ENCODE peak calls at places on chromosomes 3 and 15, in eight cellular contexts. S is neural progenitor cell, F is HCT116, V is H9, O is GM12878, Y is MM.1S, X is mesenchymal stem cell, P is PC-9. W is an unnamed sample.

GRCh38 chr15:96457852-96458251 is 127.4 kb downstream of the NR2F2 start:
- DNase-seq in O (no peak), S (no peak), F (no peak), X (peak), Y (no peak), P (no peak), V (no peak), W (no peak)

GRCh38 chr3:14699643-14700042 is 24.7 kb downstream of the C3orf20 start:
- DNase-seq in F (no peak), S (no peak), P (no peak), Y (no peak), O (no peak), X (no peak), V (no peak), W (no peak)

GRCh38 chr3:197378987-197379718 is 80.7 kb upstream of the DLG1 start:
- DNase-seq in V (no peak), P (no peak), Y (peak), F (no peak), O (no peak), S (no peak), X (no peak), W (no peak)

GRCh38 chr3:60839242-60839641 is 412.0 kb downstream of the FHIT start:
- DNase-seq in F (no peak), O (no peak), Y (no peak), P (no peak), S (peak), X (peak), V (no peak), W (peak)

GRCh38 chr3:79314547-79314946 is 453.3 kb downstream of the ROBO1 start:
- DNase-seq in O (no peak), S (no peak), X (no peak), P (peak), Y (no peak), V (no peak), F (no peak), W (no peak)

GRCh38 chr15:85504739-85505676 is 124.6 kb downstream of the AKAP13 start:
- DNase-seq in Y (peak), S (peak), O (no peak), P (peak), X (peak), F (peak), V (no peak), W (peak)

GRCh38 chr3:149657796-149658443 is at the start of gene WWTR1:
- DNase-seq in F (peak), Y (peak), S (peak), O (peak), X (peak), P (peak), V (peak), W (peak)

GRCh38 chr3:129513705-129514104 is 14.7 kb upstream of the RHO start:
- DNase-seq in S (no peak), F (no peak), O (no peak), Y (no peak), P (no peak), V (no peak), X (no peak), W (no peak)

GRCh38 chr3:122560680-122561079 is 3.4 kb downstream of the PARP9 start:
- DNase-seq in P (peak), O (peak), F (peak), Y (peak), V (no peak), S (peak), X (peak), W (peak)

GRCh38 chr3:159839561-159840379 is 148.9 kb upstream of the IL12A start:
- DNase-seq in O (no peak), Y (no peak), F (no peak), S (peak), X (peak), P (no peak), V (peak), W (no peak)

GRCh38 chr3:149576071-149576564 is 81.7 kb downstream of the WWTR1 start:
- DNase-seq in O (no peak), X (peak), V (peak), F (peak), Y (no peak), S (peak), P (peak), W (peak)

GRCh38 chr3:142501004-142501926 is 53.4 kb upstream of the XRN1 start:
- DNase-seq in Y (no peak), F (no peak), P (peak), S (no peak), O (no peak), X (peak), V (no peak), W (peak)

GRCh38 chr3:23017800-23018199 is 185.3 kb upstream of the UBE2E2 start:
- DNase-seq in F (no peak), X (no peak), Y (no peak), O (no peak), P (peak), S (no peak), V (no peak), W (no peak)

GRCh38 chr3:139185482-139185881 is 140.8 kb upstream of the PRR23C start:
- DNase-seq in S (no peak), F (no peak), P (no peak), Y (no peak), X (no peak), V (no peak), O (no peak), W (no peak)

GRCh38 chr3:42809202-42809601 is at the start of gene ACKR2:
- DNase-seq in O (no peak), F (no peak), X (no peak), Y (no peak), V (no peak), P (peak), S (no peak), W (no peak)

GRCh38 chr3:160226026-160226739 is 961 bp downstream of the C3orf80 start:
- DNase-seq in S (peak), F (no peak), P (no peak), Y (no peak), O (no peak), V (peak), X (peak), W (peak)

GRCh38 chr3:49411550-49411967 is 217 bp downstream of the RHOA start:
- DNase-seq in V (no peak), X (no peak), Y (no peak), P (no peak), O (no peak), S (peak), F (no peak), W (no peak)

GRCh38 chr3:124443446-124443845 is 286.8 kb upstream of the UMPS start:
- DNase-seq in S (no peak), V (no peak), O (no peak), Y (no peak), X (no peak), P (no peak), F (no peak), W (no peak)

GRCh38 chr3:42518800-42519567 is 16.5 kb downstream of the VIPR1 start:
- DNase-seq in O (no peak), F (no peak), V (peak), S (peak), X (no peak), Y (no peak), P (no peak), W (no peak)

GRCh38 chr3:46895204-46895660 is 17.7 kb downstream of the PTH1R start:
- DNase-seq in Y (peak), P (no peak), O (peak), V (no peak), S (peak), X (peak), F (peak), W (peak)

GRCh38 chr3:172658344-172659245 is 52.3 kb downstream of the NCEH1 start:
- DNase-seq in S (no peak), P (peak), V (no peak), X (peak), O (no peak), F (peak), Y (no peak), W (peak)

GRCh38 chr15:39774688-39775267 is 7.9 kb downstream of the FSIP1 start:
- DNase-seq in O (no peak), F (no peak), P (no peak), V (no peak), S (no peak), X (no peak), Y (peak), W (no peak)

GRCh38 chr15:31523027-31523654 is 196.5 kb downstream of the KLF13 start:
- DNase-seq in V (no peak), F (no peak), S (no peak), O (no peak), X (no peak), Y (no peak), P (no peak), W (no peak)

GRCh38 chr3:194281306-194281705 is 69.8 kb downstream of the CPN2 start:
- DNase-seq in X (no peak), S (no peak), O (no peak), V (no peak), Y (no peak), P (no peak), F (no peak), W (no peak)

GRCh38 chr15:75207618-75208500 is 6.2 kb downstream of the C15orf39 start:
- DNase-seq in X (no peak), V (no peak), Y (no peak), O (no peak), F (no peak), P (no peak), S (no peak), W (no peak)

GRCh38 chr3:28982906-28983305 is 298.0 kb upstream of the RBMS3 start:
- DNase-seq in S (no peak), Y (no peak), F (no peak), V (no peak), O (no peak), X (no peak), P (no peak), W (no peak)

GRCh38 chr3:53805463-53806159 is 40.6 kb downstream of the CHDH start:
- DNase-seq in P (no peak), X (no peak), V (no peak), F (no peak), Y (no peak), S (no peak), O (no peak), W (no peak)
- H2AFZ ChIP-seq in P (no peak), X (no peak), V (no peak), F (peak), Y (no peak), S (no peak), O (no peak), W (peak)

GRCh38 chr15:99424978-99425665 is 140.7 kb upstream of the MEF2A start:
- DNase-seq in S (no peak), Y (no peak), X (peak), P (peak), O (no peak), V (no peak), F (no peak), W (peak)
- H2AFZ ChIP-seq in S (no peak), Y (no peak), X (peak), P (peak), O (peak), V (no peak), F (no peak), W (peak)

GRCh38 chr15:69343133-69343532 is 44.4 kb downstream of the PAQR5 start:
- DNase-seq in S (no peak), F (no peak), P (no peak), V (no peak), X (no peak), Y (no peak), O (no peak), W (no peak)

GRCh38 chr15:69341356-69341755 is 42.6 kb downstream of the PAQR5 start:
- DNase-seq in Y (no peak), P (no peak), S (no peak), F (no peak), X (no peak), O (no peak), V (no peak), W (no peak)

GRCh38 chr15:69338535-69339213 is 40.0 kb downstream of the PAQR5 start:
- DNase-seq in Y (no peak), V (no peak), O (no peak), X (no peak), P (no peak), F (peak), S (no peak), W (peak)

GRCh38 chr15:69342460-69343076 is 43.9 kb downstream of the PAQR5 start:
- DNase-seq in S (no peak), P (no peak), V (no peak), F (no peak), X (no peak), O (no peak), Y (no peak), W (no peak)

GRCh38 chr15:69340243-69340991 is 41.7 kb downstream of the PAQR5 start:
- DNase-seq in O (no peak), Y (no peak), F (no peak), X (no peak), P (no peak), V (no peak), S (no peak), W (no peak)
- H2AFZ ChIP-seq in O (no peak), Y (no peak), F (no peak), X (no peak), P (no peak), V (no peak), S (no peak), W (no peak)

DNA sequence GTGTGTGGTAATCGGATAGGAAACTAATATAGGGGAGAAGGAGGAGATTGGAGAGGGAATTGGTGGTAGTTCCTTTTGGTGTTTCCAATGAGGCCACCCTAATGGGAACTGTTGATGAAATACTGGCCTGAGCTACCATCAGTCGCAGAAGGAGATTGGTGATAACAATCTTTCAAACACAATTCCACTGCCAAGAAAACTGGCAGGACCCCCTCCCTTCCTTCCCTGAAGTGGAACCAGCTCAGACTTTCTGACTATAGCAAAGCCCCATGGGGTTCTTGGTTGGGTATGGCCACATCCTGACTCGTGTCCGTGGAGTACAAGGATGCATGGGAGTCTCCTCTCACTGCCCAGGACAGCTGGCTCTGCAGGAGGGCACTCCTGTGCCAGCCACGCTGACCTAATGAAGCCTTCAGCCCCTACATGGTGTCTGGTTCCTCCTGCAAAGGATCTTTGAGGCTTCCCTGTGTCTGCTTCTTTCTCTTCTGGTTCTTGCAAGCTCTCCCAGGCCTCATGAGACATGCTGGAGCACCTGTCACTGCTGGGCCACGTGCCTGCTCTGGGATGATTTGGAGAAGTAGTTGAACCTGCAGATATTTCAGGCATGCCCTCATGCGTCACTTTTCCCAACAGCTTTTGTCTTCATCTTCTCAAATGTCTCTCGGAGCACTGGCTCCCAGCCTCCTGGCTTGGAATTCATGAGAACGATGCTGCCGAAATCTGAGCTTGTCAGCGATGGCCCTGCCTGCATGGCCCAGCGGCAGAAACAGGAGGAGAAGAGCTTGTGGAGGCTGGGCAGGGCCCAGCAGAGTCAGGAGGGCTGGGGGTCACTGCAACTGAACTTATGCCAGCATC is 90.0 kb upstream of the ADPGK start:
- DNase-seq in S (no peak), V (no peak), P (no peak), X (no peak), F (no peak), O (no peak), Y (no peak), W (no peak)
- H2AFZ ChIP-seq in S (peak), V (no peak), P (no peak), X (no peak), F (no peak), O (no peak), Y (no peak), W (no peak)

GRCh38 chr3:116046350-116046749 is 398.9 kb downstream of the LSAMP start:
- DNase-seq in S (peak), F (no peak), O (no peak), V (no peak), P (no peak), X (no peak), Y (no peak), W (no peak)
- H2AFZ ChIP-seq in S (no peak), F (no peak), O (no peak), V (no peak), P (no peak), X (no peak), Y (no peak), W (no peak)